ENCODE peak calls at places on chromosomes 11 and 22, in five cellular contexts. H is RWPE1, Q is AG09319, E is kidney, C is GM20000. W is an unnamed sample.
A peak's percentile ranks its signal among the peaks of the same experiment; 100 is the strongest.

GRCh38 chr22:31089101-31090100 is 8.3 kb downstream of the SMTN start:
- DNase-seq in E (no peak), C (peak; percentile 85), H (no peak), Q (no peak), W (no peak)

GRCh38 chr22:36461665-36462474 is 19.6 kb downstream of the TXN2 start:
- DNase-seq in H (peak; percentile 62), E (peak; percentile 92), Q (no peak), C (no peak), W (no peak)

GRCh38 chr22:39301108-39301507 is 18.3 kb downstream of the RPL3 start:
- DNase-seq in Q (no peak), E (no peak), C (no peak), H (no peak), W (no peak)

GRCh38 chr22:36077261-36077660 is 48.6 kb upstream of the RBFOX2 start:
- DNase-seq in C (no peak), H (no peak), Q (no peak), E (no peak), W (no peak)

GRCh38 chr22:17243524-17243923 is 24.3 kb upstream of the ADA2 start:
- DNase-seq in E (no peak), Q (no peak), C (peak; percentile 69), H (peak; percentile 11), W (no peak)

GRCh38 chr22:33923660-33924246 is 3.5 kb upstream of the LARGE1 start:
- DNase-seq in H (peak; percentile 3), Q (no peak), C (peak; percentile 69), E (no peak), W (no peak)

GRCh38 chr11:73386026-73386425 is 9.8 kb downstream of the RELT start:
- DNase-seq in E (no peak), C (peak; percentile 69), Q (no peak), H (no peak), W (no peak)

GRCh38 chr11:76962583-76963416 is 71.4 kb upstream of the B3GNT6 start:
- DNase-seq in E (no peak), Q (no peak), H (no peak), C (peak; percentile 46), W (no peak)

GRCh38 chr11:17405232-17406005 is 17.0 kb upstream of the KCNJ11 start:
- DNase-seq in Q (peak; percentile 14), C (no peak), H (no peak), E (peak; percentile 95), W (peak; percentile 71)

GRCh38 chr11:65403607-65404121 is 17.2 kb downstream of the FRMD8 start:
- DNase-seq in C (peak; percentile 67), H (no peak), E (no peak), Q (no peak), W (no peak)

GRCh38 chr11:64134963-64135362 is 30.9 kb downstream of the MACROD1 start:
- DNase-seq in H (no peak), Q (no peak), C (no peak), E (no peak), W (no peak)

GRCh38 chr11:19259487-19260345 is 19.0 kb upstream of the E2F8 start:
- DNase-seq in C (peak; percentile 61), Q (peak; percentile 19), E (peak; percentile 72), H (peak; percentile 41), W (no peak)

GRCh38 chr22:21972293-21972779 is 10.3 kb downstream of the TOP3B start:
- DNase-seq in C (peak; percentile 81), Q (no peak), E (no peak), H (no peak), W (no peak)

GRCh38 chr11:118845369-118845768 is 38.3 kb upstream of the CXCR5 start:
- DNase-seq in H (peak; percentile 84), C (peak; percentile 45), E (no peak), Q (no peak), W (no peak)

GRCh38 chr11:125990244-125990643 is 44.4 kb downstream of the VSIG10L2 start:
- DNase-seq in E (no peak), C (no peak), Q (no peak), H (no peak), W (no peak)

DNA sequence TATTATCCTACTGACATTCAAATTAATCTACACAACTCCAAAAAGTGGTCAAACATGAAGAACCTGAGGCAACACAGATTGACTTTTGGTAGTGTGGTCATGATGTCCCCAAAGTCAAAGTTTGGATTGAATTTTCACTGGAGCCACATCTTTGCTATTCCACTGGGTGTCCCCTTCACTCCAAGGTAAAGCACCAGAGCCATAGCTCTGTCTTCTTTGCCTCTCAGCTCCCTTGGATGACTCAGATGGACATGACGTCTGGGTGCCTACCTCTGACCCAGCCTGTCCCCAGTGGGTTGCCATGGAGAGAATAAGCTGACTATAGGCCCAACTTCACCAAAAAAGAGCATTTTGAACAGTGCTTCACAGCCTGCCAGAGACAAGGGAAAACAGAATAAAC is 57.4 kb upstream of the ARHGAP42 start:
- DNase-seq in E (no peak), Q (no peak), C (no peak), H (no peak), W (no peak)
- TF ChIP-seq CTCF in E (no peak), Q (no peak), C (no peak), H (no peak), W (no peak)

DNA sequence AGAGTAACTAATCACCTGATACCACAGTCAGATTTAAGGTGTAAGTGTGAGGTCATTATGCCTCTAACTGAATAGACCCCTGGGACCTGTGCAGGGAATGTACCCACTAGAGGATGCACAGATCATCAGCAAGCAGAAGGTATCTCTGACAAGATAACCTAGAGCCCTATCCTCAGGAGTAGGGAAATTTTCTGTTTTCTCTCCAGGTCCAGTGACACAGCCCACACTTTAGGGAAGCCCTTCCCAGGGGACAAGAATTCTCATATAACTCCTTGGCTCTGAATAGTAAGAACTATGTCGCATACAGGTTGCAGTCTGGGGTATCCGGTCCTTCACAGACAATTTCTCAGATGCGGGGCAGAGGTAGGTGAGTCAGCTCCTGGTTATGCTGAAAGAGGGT is at the start of gene OR52E5:
- DNase-seq in E (no peak), Q (no peak), C (no peak), H (no peak), W (no peak)
- TF ChIP-seq CTCF in E (no peak), Q (no peak), C (no peak), H (no peak), W (no peak)

GRCh38 chr11:66628061-66628603 is 10.4 kb upstream of the RBM4 start:
- DNase-seq in H (no peak), E (no peak), C (no peak), Q (no peak), W (no peak)
- TF ChIP-seq CTCF in H (no peak), E (no peak), C (no peak), Q (no peak), W (no peak)

GRCh38 chr22:43476751-43477150 is 64.9 kb downstream of the MPPED1 start:
- DNase-seq in H (no peak), Q (no peak), C (no peak), E (peak; percentile 39), W (no peak)
- TF ChIP-seq CTCF in H (no peak), Q (no peak), C (no peak), E (no peak), W (no peak)

GRCh38 chr22:27487600-27488450 is 313.7 kb downstream of the MN1 start:
- DNase-seq in C (no peak), Q (no peak), H (no peak), E (no peak), W (peak; percentile 89)
- TF ChIP-seq CTCF in C (no peak), Q (no peak), H (no peak), E (no peak), W (peak; percentile 68)